ENCODE peak calls at places on chromosomes 1 and 21, in six cellular contexts. One of them, this sample, is unnamed.

GRCh38 chr1:20069932-20070331 is at the start of gene PLA2G5:
- DNase-seq in heart left ventricle: peak; percentile 90
- DNase-seq in lower lobe of right lung: no peak
- DNase-seq in ovary: peak; percentile 71
- DNase-seq in DND-41: no peak
- DNase-seq in retinal pigment epithelial cell: peak; percentile 61
- DNase-seq in this sample: no peak

GRCh38 chr1:160827418-160827817 is 31.4 kb downstream of the LY9 start:
- DNase-seq in heart left ventricle: no peak
- DNase-seq in lower lobe of right lung: peak; percentile 72
- DNase-seq in ovary: no peak
- DNase-seq in DND-41: no peak
- DNase-seq in retinal pigment epithelial cell: no peak
- DNase-seq in this sample: no peak

GRCh38 chr1:116474921-116475849 is 95.6 kb downstream of the CD58 start:
- DNase-seq in heart left ventricle: peak; percentile 86
- DNase-seq in lower lobe of right lung: no peak
- DNase-seq in ovary: no peak
- DNase-seq in DND-41: no peak
- DNase-seq in retinal pigment epithelial cell: no peak
- DNase-seq in this sample: peak; percentile 92

GRCh38 chr1:218351617-218352438 is 6.7 kb downstream of the TGFB2 start:
- DNase-seq in heart left ventricle: no peak
- DNase-seq in lower lobe of right lung: no peak
- DNase-seq in ovary: no peak
- DNase-seq in DND-41: peak; percentile 13
- DNase-seq in retinal pigment epithelial cell: no peak
- DNase-seq in this sample: no peak

GRCh38 chr1:66033781-66034180 is 241.1 kb downstream of the PDE4B start:
- DNase-seq in heart left ventricle: no peak
- DNase-seq in lower lobe of right lung: no peak
- DNase-seq in ovary: no peak
- DNase-seq in DND-41: no peak
- DNase-seq in retinal pigment epithelial cell: no peak
- DNase-seq in this sample: no peak

GRCh38 chr1:169618367-169618766 is 11.6 kb downstream of the SELP start:
- DNase-seq in heart left ventricle: no peak
- DNase-seq in lower lobe of right lung: no peak
- DNase-seq in ovary: no peak
- DNase-seq in DND-41: no peak
- DNase-seq in retinal pigment epithelial cell: no peak
- DNase-seq in this sample: no peak

GRCh38 chr1:1974834-1975233 is 28.8 kb downstream of the CFAP74 start:
- DNase-seq in heart left ventricle: no peak
- DNase-seq in lower lobe of right lung: no peak
- DNase-seq in ovary: no peak
- DNase-seq in DND-41: no peak
- DNase-seq in retinal pigment epithelial cell: no peak
- DNase-seq in this sample: no peak

GRCh38 chr1:118905206-118905605 is 82.9 kb downstream of the TBX15 start:
- DNase-seq in heart left ventricle: no peak
- DNase-seq in lower lobe of right lung: no peak
- DNase-seq in ovary: no peak
- DNase-seq in DND-41: no peak
- DNase-seq in retinal pigment epithelial cell: no peak
- DNase-seq in this sample: no peak

GRCh38 chr1:42340898-42341297 is 5.9 kb upstream of the FOXJ3 start:
- DNase-seq in heart left ventricle: no peak
- DNase-seq in lower lobe of right lung: no peak
- DNase-seq in ovary: no peak
- DNase-seq in DND-41: no peak
- DNase-seq in retinal pigment epithelial cell: no peak
- DNase-seq in this sample: no peak

GRCh38 chr1:238153939-238154338 is 263.2 kb upstream of the ZP4 start:
- DNase-seq in heart left ventricle: no peak
- DNase-seq in lower lobe of right lung: no peak
- DNase-seq in ovary: no peak
- DNase-seq in DND-41: no peak
- DNase-seq in retinal pigment epithelial cell: no peak
- DNase-seq in this sample: no peak

GRCh38 chr1:42820813-42821212 is 3.6 kb upstream of the SVBP start:
- DNase-seq in heart left ventricle: no peak
- DNase-seq in lower lobe of right lung: no peak
- DNase-seq in ovary: no peak
- DNase-seq in DND-41: no peak
- DNase-seq in retinal pigment epithelial cell: no peak
- DNase-seq in this sample: no peak

GRCh38 chr1:150121236-150121862 is 28.4 kb upstream of the PLEKHO1 start:
- DNase-seq in heart left ventricle: no peak
- DNase-seq in lower lobe of right lung: no peak
- DNase-seq in ovary: no peak
- DNase-seq in DND-41: no peak
- DNase-seq in retinal pigment epithelial cell: no peak
- DNase-seq in this sample: no peak

GRCh38 chr1:153127296-153127695 is 14.0 kb upstream of the SPRR2F start:
- DNase-seq in heart left ventricle: no peak
- DNase-seq in lower lobe of right lung: no peak
- DNase-seq in ovary: no peak
- DNase-seq in DND-41: no peak
- DNase-seq in retinal pigment epithelial cell: no peak
- DNase-seq in this sample: no peak

GRCh38 chr1:7615138-7615537 is 156.0 kb upstream of the VAMP3 start:
- DNase-seq in heart left ventricle: no peak
- DNase-seq in lower lobe of right lung: no peak
- DNase-seq in ovary: no peak
- DNase-seq in DND-41: no peak
- DNase-seq in retinal pigment epithelial cell: no peak
- DNase-seq in this sample: no peak

GRCh38 chr1:7948950-7949349 is 8.3 kb upstream of the TNFRSF9 start:
- DNase-seq in heart left ventricle: no peak
- DNase-seq in lower lobe of right lung: no peak
- DNase-seq in ovary: no peak
- DNase-seq in DND-41: no peak
- DNase-seq in retinal pigment epithelial cell: no peak
- DNase-seq in this sample: peak; percentile 66

GRCh38 chr1:40360631-40361030 is 12.9 kb upstream of the SMAP2 start:
- DNase-seq in heart left ventricle: no peak
- DNase-seq in lower lobe of right lung: no peak
- DNase-seq in ovary: no peak
- DNase-seq in DND-41: no peak
- DNase-seq in retinal pigment epithelial cell: no peak
- DNase-seq in this sample: no peak

GRCh38 chr1:79982218-79982617 is 975.7 kb upstream of the ADGRL4 start:
- DNase-seq in heart left ventricle: peak; percentile 87
- DNase-seq in lower lobe of right lung: peak; percentile 59
- DNase-seq in ovary: peak; percentile 88
- DNase-seq in DND-41: no peak
- DNase-seq in retinal pigment epithelial cell: no peak
- DNase-seq in this sample: no peak

GRCh38 chr1:223258751-223259177 is 105.2 kb downstream of the SUSD4 start:
- DNase-seq in heart left ventricle: no peak
- DNase-seq in lower lobe of right lung: no peak
- DNase-seq in ovary: no peak
- DNase-seq in DND-41: no peak
- DNase-seq in retinal pigment epithelial cell: peak; percentile 4
- DNase-seq in this sample: peak; percentile 23

GRCh38 chr1:43605761-43606160 is 44.2 kb upstream of the KDM4A start:
- DNase-seq in heart left ventricle: no peak
- DNase-seq in lower lobe of right lung: no peak
- DNase-seq in ovary: no peak
- DNase-seq in DND-41: no peak
- DNase-seq in retinal pigment epithelial cell: no peak
- DNase-seq in this sample: no peak

GRCh38 chr1:175016073-175016722 is 7.0 kb downstream of the MRPS14 start:
- DNase-seq in heart left ventricle: no peak
- DNase-seq in lower lobe of right lung: no peak
- DNase-seq in ovary: no peak
- DNase-seq in DND-41: no peak
- DNase-seq in retinal pigment epithelial cell: no peak
- DNase-seq in this sample: no peak
- H3K4me3 ChIP-seq in heart left ventricle: no peak overlapping the region
- H3K4me3 ChIP-seq in lower lobe of right lung: no peak overlapping the region
- H3K4me3 ChIP-seq in ovary: no peak overlapping the region
- H3K4me3 ChIP-seq in DND-41: no peak overlapping the region
- H3K4me3 ChIP-seq in retinal pigment epithelial cell: no peak overlapping the region
- H3K4me3 ChIP-seq in this sample: no peak overlapping the region

GRCh38 chr1:219544163-219544846 is 68.6 kb downstream of the ZC3H11B start:
- DNase-seq in heart left ventricle: no peak
- DNase-seq in lower lobe of right lung: no peak
- DNase-seq in ovary: no peak
- DNase-seq in DND-41: no peak
- DNase-seq in retinal pigment epithelial cell: no peak
- DNase-seq in this sample: no peak
- TF ChIP-seq CTCF in heart left ventricle: no peak
- TF ChIP-seq CTCF in lower lobe of right lung: no peak
- TF ChIP-seq CTCF in ovary: no peak
- TF ChIP-seq CTCF in DND-41: no peak
- TF ChIP-seq CTCF in retinal pigment epithelial cell: peak; percentile 12
- TF ChIP-seq CTCF in this sample: peak; percentile 24

GRCh38 chr1:155651861-155652661 is 36.5 kb downstream of the YY1AP1 start:
- DNase-seq in heart left ventricle: no peak
- DNase-seq in lower lobe of right lung: no peak
- DNase-seq in ovary: no peak
- DNase-seq in DND-41: no peak
- DNase-seq in retinal pigment epithelial cell: peak; percentile 52
- DNase-seq in this sample: no peak
- H3K4me3 ChIP-seq in heart left ventricle: no peak overlapping the region
- H3K4me3 ChIP-seq in lower lobe of right lung: no peak overlapping the region
- H3K4me3 ChIP-seq in ovary: no peak overlapping the region
- H3K4me3 ChIP-seq in DND-41: no peak overlapping the region
- H3K4me3 ChIP-seq in retinal pigment epithelial cell: no peak overlapping the region
- H3K4me3 ChIP-seq in this sample: no peak overlapping the region

DNA sequence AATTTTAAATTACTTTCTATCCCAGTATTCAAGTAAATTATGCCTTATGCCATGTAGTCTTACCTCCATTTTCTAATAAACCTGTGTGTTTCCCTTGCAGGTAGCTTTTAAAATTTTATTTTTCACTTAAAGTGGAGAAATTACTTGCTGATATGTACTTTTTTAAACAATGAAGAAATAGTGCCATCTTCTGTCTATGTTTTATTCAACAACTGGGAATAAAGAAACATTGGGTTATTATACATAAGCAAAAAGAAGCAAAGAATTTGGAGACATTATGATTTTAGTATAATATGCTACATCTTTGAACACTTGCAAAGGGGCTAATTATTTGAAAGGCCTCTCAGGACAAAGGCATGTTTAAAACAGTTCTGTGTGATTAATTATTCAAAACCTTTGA is 1912.9 kb downstream of the MRPL39 start:
- DNase-seq in heart left ventricle: no peak
- DNase-seq in lower lobe of right lung: no peak
- DNase-seq in ovary: no peak
- DNase-seq in DND-41: no peak
- DNase-seq in retinal pigment epithelial cell: no peak
- DNase-seq in this sample: no peak
- TF ChIP-seq CTCF in heart left ventricle: no peak
- TF ChIP-seq CTCF in lower lobe of right lung: no peak
- TF ChIP-seq CTCF in ovary: no peak
- TF ChIP-seq CTCF in DND-41: no peak
- TF ChIP-seq CTCF in retinal pigment epithelial cell: no peak
- TF ChIP-seq CTCF in this sample: no peak

GRCh38 chr1:157155658-157156057 is 17.5 kb upstream of the ETV3 start:
- DNase-seq in heart left ventricle: peak; percentile 50
- DNase-seq in lower lobe of right lung: no peak
- DNase-seq in ovary: peak; percentile 37
- DNase-seq in DND-41: no peak
- DNase-seq in retinal pigment epithelial cell: no peak
- DNase-seq in this sample: no peak
- H3K4me3 ChIP-seq in heart left ventricle: no peak overlapping the region
- H3K4me3 ChIP-seq in lower lobe of right lung: peak overlapping the region; percentile 14
- H3K4me3 ChIP-seq in ovary: no peak overlapping the region
- H3K4me3 ChIP-seq in DND-41: no peak overlapping the region
- H3K4me3 ChIP-seq in retinal pigment epithelial cell: no peak overlapping the region
- H3K4me3 ChIP-seq in this sample: no peak overlapping the region

GRCh38 chr21:39456665-39457064 is 4.9 kb downstream of the SH3BGR start:
- DNase-seq in heart left ventricle: no peak
- DNase-seq in lower lobe of right lung: no peak
- DNase-seq in ovary: no peak
- DNase-seq in DND-41: no peak
- DNase-seq in retinal pigment epithelial cell: no peak
- DNase-seq in this sample: no peak
- TF ChIP-seq CTCF in heart left ventricle: no peak
- TF ChIP-seq CTCF in lower lobe of right lung: no peak
- TF ChIP-seq CTCF in ovary: no peak
- TF ChIP-seq CTCF in DND-41: peak; percentile 33
- TF ChIP-seq CTCF in retinal pigment epithelial cell: peak; percentile 32
- TF ChIP-seq CTCF in this sample: peak; percentile 28

GRCh38 chr1:201828451-201828819 is 522 bp upstream of the IPO9 start:
- DNase-seq in heart left ventricle: no peak
- DNase-seq in lower lobe of right lung: no peak
- DNase-seq in ovary: no peak
- DNase-seq in DND-41: no peak
- DNase-seq in retinal pigment epithelial cell: no peak
- DNase-seq in this sample: no peak
- H3K4me3 ChIP-seq in heart left ventricle: no peak overlapping the region
- H3K4me3 ChIP-seq in lower lobe of right lung: no peak overlapping the region
- H3K4me3 ChIP-seq in ovary: peak overlapping the region; percentile 97
- H3K4me3 ChIP-seq in DND-41: peak overlapping the region; percentile 94
- H3K4me3 ChIP-seq in retinal pigment epithelial cell: peak overlapping the region; percentile 33
- H3K4me3 ChIP-seq in this sample: no peak overlapping the region

GRCh38 chr1:63049135-63049534 is 265.2 kb downstream of the ATG4C start:
- DNase-seq in heart left ventricle: no peak
- DNase-seq in lower lobe of right lung: no peak
- DNase-seq in ovary: no peak
- DNase-seq in DND-41: no peak
- DNase-seq in retinal pigment epithelial cell: no peak
- DNase-seq in this sample: no peak

GRCh38 chr1:63054184-63054583 is 268.2 kb upstream of the FOXD3 start:
- DNase-seq in heart left ventricle: no peak
- DNase-seq in lower lobe of right lung: no peak
- DNase-seq in ovary: no peak
- DNase-seq in DND-41: no peak
- DNase-seq in retinal pigment epithelial cell: no peak
- DNase-seq in this sample: no peak

GRCh38 chr1:63051886-63052285 is 268.0 kb downstream of the ATG4C start:
- DNase-seq in heart left ventricle: no peak
- DNase-seq in lower lobe of right lung: no peak
- DNase-seq in ovary: no peak
- DNase-seq in DND-41: no peak
- DNase-seq in retinal pigment epithelial cell: no peak
- DNase-seq in this sample: peak; percentile 99

GRCh38 chr1:63046539-63046938 is 262.6 kb downstream of the ATG4C start:
- DNase-seq in heart left ventricle: no peak
- DNase-seq in lower lobe of right lung: no peak
- DNase-seq in ovary: no peak
- DNase-seq in DND-41: no peak
- DNase-seq in retinal pigment epithelial cell: no peak
- DNase-seq in this sample: no peak

DNA sequence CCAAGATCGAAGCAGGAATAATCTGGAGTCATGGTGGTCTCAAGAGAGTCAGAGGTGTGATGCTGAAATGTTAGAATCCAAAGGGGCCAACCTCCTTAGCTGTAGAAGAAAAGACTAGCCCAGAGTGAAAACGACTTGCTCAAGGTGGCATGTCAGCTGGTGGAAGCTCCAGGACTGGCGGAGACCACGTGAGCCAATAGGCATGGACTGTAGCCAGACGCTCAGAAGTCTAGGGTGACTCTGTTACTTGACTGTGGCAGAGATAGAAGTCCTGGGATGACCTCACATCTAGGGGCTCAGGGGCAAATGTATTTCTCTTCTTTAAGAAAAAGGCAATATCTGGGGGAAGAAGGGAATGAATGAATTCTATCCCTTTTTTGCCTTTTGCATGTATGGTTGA is 267.4 kb downstream of the ATG4C start:
- DNase-seq in heart left ventricle: no peak
- DNase-seq in lower lobe of right lung: no peak
- DNase-seq in ovary: no peak
- DNase-seq in DND-41: no peak
- DNase-seq in retinal pigment epithelial cell: no peak
- DNase-seq in this sample: peak; percentile 58
- TF ChIP-seq CTCF in heart left ventricle: no peak
- TF ChIP-seq CTCF in lower lobe of right lung: no peak
- TF ChIP-seq CTCF in ovary: no peak
- TF ChIP-seq CTCF in DND-41: no peak
- TF ChIP-seq CTCF in retinal pigment epithelial cell: no peak
- TF ChIP-seq CTCF in this sample: no peak

This sample was measured in epithelial cell of proximal tubule.